ENCODE peak calls at places on chromosomes 12 and 14, in ten cellular contexts. W, N, B, J, D, K, E, M, Z and T are unnamed samples.

GRCh38 chr14:69008411-69008810 is 29.3 kb upstream of the ACTN1 start:
- DNase-seq in W (no peak), N (no peak), B (peak), J (peak), D (no peak), K (no peak), E (no peak), M (no peak), Z (peak), T (no peak)

GRCh38 chr12:110853856-110854255 is 7.1 kb downstream of the CCDC63 start:
- DNase-seq in W (no peak), N (no peak), B (no peak), J (peak), D (no peak), K (no peak), E (no peak), M (no peak), Z (no peak), T (no peak)

GRCh38 chr12:69623970-69624369 is 13.3 kb upstream of the LRRC10 start:
- DNase-seq in W (no peak), N (peak), B (peak), J (no peak), D (no peak), K (no peak), E (no peak), M (no peak), Z (no peak), T (peak)

GRCh38 chr14:104361101-104361591 is 218.4 kb upstream of the C14orf180 start:
- DNase-seq in W (no peak), N (no peak), B (no peak), J (no peak), D (no peak), K (peak), E (no peak), M (no peak), Z (no peak), T (peak)

GRCh38 chr14:94173471-94173884 is 644 bp upstream of the PPP4R4 start:
- DNase-seq in W (no peak), N (no peak), B (no peak), J (peak), D (no peak), K (peak), E (peak), M (no peak), Z (no peak), T (no peak)

GRCh38 chr12:69163681-69164362 is 75.5 kb upstream of the CPSF6 start:
- DNase-seq in W (no peak), N (no peak), B (no peak), J (no peak), D (no peak), K (no peak), E (no peak), M (no peak), Z (no peak), T (no peak)

GRCh38 chr14:49688701-49689030 is 652 bp upstream of the POLE2 start:
- DNase-seq in W (no peak), N (no peak), B (no peak), J (no peak), D (peak), K (no peak), E (no peak), M (no peak), Z (no peak), T (no peak)

GRCh38 chr12:114826233-114826632 is 142.3 kb upstream of the TBX3 start:
- DNase-seq in W (no peak), N (no peak), B (no peak), J (no peak), D (no peak), K (no peak), E (no peak), M (no peak), Z (no peak), T (no peak)

GRCh38 chr12:50257226-50258166 is 25.8 kb downstream of the LIMA1 start:
- DNase-seq in W (no peak), N (no peak), B (peak), J (peak), D (no peak), K (no peak), E (no peak), M (no peak), Z (peak), T (no peak)

GRCh38 chr14:31969371-31969770 is 107.7 kb upstream of the ARHGAP5 start:
- DNase-seq in W (no peak), N (no peak), B (no peak), J (no peak), D (no peak), K (no peak), E (no peak), M (no peak), Z (no peak), T (no peak)

GRCh38 chr12:88393017-88393767 is 187.1 kb downstream of the KITLG start:
- DNase-seq in W (no peak), N (no peak), B (peak), J (peak), D (no peak), K (no peak), E (no peak), M (no peak), Z (peak), T (no peak)

GRCh38 chr12:98635657-98636323 is 8.8 kb downstream of the IKBIP start:
- DNase-seq in W (no peak), N (peak), B (peak), J (peak), D (no peak), K (no peak), E (no peak), M (no peak), Z (peak), T (no peak)

GRCh38 chr14:97978336-97978735 is 1181.2 kb downstream of the VRK1 start:
- DNase-seq in W (peak), N (peak), B (no peak), J (peak), D (peak), K (peak), E (peak), M (peak), Z (no peak), T (peak)

GRCh38 chr14:104895207-104895785 is 29.4 kb upstream of the PLD4 start:
- DNase-seq in W (no peak), N (no peak), B (no peak), J (no peak), D (no peak), K (no peak), E (no peak), M (no peak), Z (no peak), T (no peak)

GRCh38 chr12:122668268-122668667 is 34.9 kb downstream of the HCAR2 start:
- DNase-seq in W (no peak), N (no peak), B (no peak), J (no peak), D (no peak), K (no peak), E (no peak), M (no peak), Z (no peak), T (no peak)

GRCh38 chr14:103801459-103801858 is 45.9 kb downstream of the PPP1R13B start:
- DNase-seq in W (no peak), N (no peak), B (peak), J (peak), D (no peak), K (no peak), E (no peak), M (no peak), Z (peak), T (no peak)

GRCh38 chr12:93577222-93577621 is 4.7 kb downstream of the SOCS2 start:
- DNase-seq in W (no peak), N (no peak), B (no peak), J (no peak), D (no peak), K (no peak), E (no peak), M (no peak), Z (no peak), T (no peak)

GRCh38 chr12:114445401-114446323 is 39.7 kb upstream of the TBX5 start:
- DNase-seq in W (no peak), N (no peak), B (no peak), J (no peak), D (no peak), K (no peak), E (no peak), M (no peak), Z (no peak), T (no peak)

GRCh38 chr14:31362746-31363145 is 57.6 kb downstream of the HEATR5A start:
- DNase-seq in W (no peak), N (no peak), B (no peak), J (no peak), D (no peak), K (no peak), E (no peak), M (no peak), Z (no peak), T (no peak)

GRCh38 chr14:39956372-39956771 is 524.1 kb upstream of the FBXO33 start:
- DNase-seq in W (no peak), N (no peak), B (no peak), J (peak), D (no peak), K (no peak), E (no peak), M (no peak), Z (no peak), T (no peak)

GRCh38 chr12:122841544-122842321 is 6.5 kb downstream of the HIP1R start:
- DNase-seq in W (no peak), N (no peak), B (peak), J (no peak), D (no peak), K (peak), E (no peak), M (no peak), Z (peak), T (no peak)

GRCh38 chr14:29810657-29811056 is 117.0 kb downstream of the PRKD1 start:
- DNase-seq in W (no peak), N (no peak), B (no peak), J (peak), D (no peak), K (no peak), E (no peak), M (no peak), Z (peak), T (no peak)

GRCh38 chr12:56029666-56030293 is 8.9 kb downstream of the IKZF4 start:
- DNase-seq in W (no peak), N (no peak), B (peak), J (peak), D (no peak), K (no peak), E (no peak), M (no peak), Z (peak), T (no peak)

GRCh38 chr12:124040286-124040685 is 67.3 kb downstream of the ZNF664 start:
- DNase-seq in W (no peak), N (no peak), B (no peak), J (peak), D (no peak), K (no peak), E (no peak), M (no peak), Z (peak), T (no peak)

GRCh38 chr14:90758028-90758889 is 58.0 kb downstream of the TTC7B start:
- DNase-seq in W (peak), N (peak), B (peak), J (peak), D (peak), K (peak), E (peak), M (peak), Z (peak), T (peak)

GRCh38 chr14:98244162-98244948 is 1027.6 kb downstream of the BCL11B start:
- DNase-seq in W (no peak), N (no peak), B (no peak), J (no peak), D (no peak), K (no peak), E (no peak), M (no peak), Z (no peak), T (no peak)

GRCh38 chr12:124387510-124387855 is 92.6 kb downstream of the RFLNA start:
- DNase-seq in W (no peak), N (no peak), B (no peak), J (no peak), D (no peak), K (no peak), E (no peak), M (no peak), Z (no peak), T (no peak)

GRCh38 chr14:102504302-102504950 is 5.2 kb downstream of the ANKRD9 start:
- DNase-seq in W (no peak), N (no peak), B (no peak), J (no peak), D (no peak), K (no peak), E (no peak), M (no peak), Z (no peak), T (no peak)

GRCh38 chr12:68119724-68120211 is 39.8 kb downstream of the IFNG start:
- DNase-seq in W (no peak), N (no peak), B (no peak), J (no peak), D (peak), K (no peak), E (no peak), M (no peak), Z (no peak), T (no peak)

GRCh38 chr14:89125216-89125615 is 291.8 kb downstream of the FOXN3 start:
- DNase-seq in W (no peak), N (no peak), B (peak), J (no peak), D (no peak), K (no peak), E (no peak), M (no peak), Z (no peak), T (no peak)

GRCh38 chr12:131129839-131130238 is 176.1 kb downstream of the ADGRD1 start:
- DNase-seq in W (no peak), N (no peak), B (no peak), J (no peak), D (no peak), K (no peak), E (no peak), M (no peak), Z (no peak), T (no peak)

GRCh38 chr12:32155911-32156585 is 49.4 kb downstream of the BICD1 start:
- DNase-seq in W (no peak), N (no peak), B (no peak), J (no peak), D (no peak), K (no peak), E (no peak), M (no peak), Z (no peak), T (no peak)

GRCh38 chr12:109770104-109770860 is 56.7 kb downstream of the FAM222A start:
- DNase-seq in W (no peak), N (no peak), B (no peak), J (no peak), D (no peak), K (no peak), E (no peak), M (no peak), Z (no peak), T (no peak)

GRCh38 chr12:124605869-124606774 is 38.7 kb upstream of the NCOR2 start:
- DNase-seq in W (no peak), N (no peak), B (no peak), J (no peak), D (no peak), K (no peak), E (no peak), M (no peak), Z (peak), T (no peak)